ENCODE peak calls at places on chromosomes 12 and 14, in eight cellular contexts. P, N, I, V, H, G, K and R are unnamed samples.

GRCh38 chr14:100543471-100544455 is 43.5 kb downstream of the BEGAIN start:
- DNase-seq in P (no peak), N (peak; percentile 37), I (no peak), V (no peak), H (no peak), G (no peak), K (no peak), R (no peak)

GRCh38 chr14:31070431-31070830 is 44.3 kb upstream of the STRN3 start:
- DNase-seq in P (peak; percentile 91), N (no peak), I (no peak), V (no peak), H (no peak), G (peak; percentile 85), K (no peak), R (no peak)

GRCh38 chr14:96385385-96385784 is 6.5 kb upstream of the AK7 start:
- DNase-seq in P (no peak), N (no peak), I (no peak), V (no peak), H (no peak), G (no peak), K (no peak), R (no peak)

GRCh38 chr12:62530596-62530995 is 64.0 kb downstream of the MON2 start:
- DNase-seq in P (peak; percentile 10), N (no peak), I (no peak), V (no peak), H (no peak), G (peak; percentile 83), K (no peak), R (no peak)

GRCh38 chr14:79279645-79280399 is 931.5 kb downstream of the DIO2 start:
- DNase-seq in P (no peak), N (peak; percentile 30), I (no peak), V (no peak), H (peak; percentile 45), G (no peak), K (no peak), R (no peak)

GRCh38 chr12:113373966-113374365 is 15.6 kb downstream of the PLBD2 start:
- DNase-seq in P (no peak), N (no peak), I (no peak), V (no peak), H (no peak), G (no peak), K (no peak), R (no peak)

GRCh38 chr12:82082476-82082875 is 275.7 kb downstream of the CCDC59 start:
- DNase-seq in P (no peak), N (no peak), I (no peak), V (no peak), H (no peak), G (no peak), K (no peak), R (no peak)

GRCh38 chr14:49908433-49908782 is 15.5 kb downstream of the ARF6 start:
- DNase-seq in P (no peak), N (no peak), I (no peak), V (no peak), H (no peak), G (no peak), K (no peak), R (no peak)

GRCh38 chr14:103385994-103386491 is 828 bp downstream of the MARK3 start:
- DNase-seq in P (no peak), N (peak; percentile 58), I (no peak), V (peak; percentile 51), H (no peak), G (no peak), K (no peak), R (no peak)

GRCh38 chr14:101737414-101738367 is 23.8 kb upstream of the PPP2R5C start:
- DNase-seq in P (no peak), N (no peak), I (no peak), V (peak; percentile 26), H (no peak), G (no peak), K (peak; percentile 64), R (no peak)